ENCODE peak calls at places on chromosomes 4 and X, in ten cellular contexts. A is stomach, L is BJ, D is lung, T is adrenal gland, F is Panc1, B is lower lobe of right lung, H is endothelial cell of umbilical vein, N is dorsolateral prefrontal cortex, M is bronchial epithelial cell. Q is an unnamed sample.

GRCh38 chr4:2787230-2788100 is 5.4 kb upstream of the SH3BP2 start:
- DNase-seq in A (peak; percentile 35), L (no peak), D (no peak), T (peak; percentile 42), F (no peak), B (peak; percentile 64), H (no peak), N (peak; percentile 40), M (no peak), Q (no peak)

GRCh38 chrX:63503541-63503940 is 152.4 kb upstream of the SPIN4 start:
- DNase-seq in A (no peak), L (no peak), D (no peak), T (no peak), F (no peak), B (no peak), H (peak; percentile 1), N (no peak), M (no peak), Q (no peak)

GRCh38 chrX:123822965-123823364 is 36.9 kb upstream of the XIAP start:
- DNase-seq in A (no peak), L (no peak), D (no peak), T (no peak), F (no peak), B (no peak), H (no peak), N (no peak), M (no peak), Q (no peak)

GRCh38 chrX:120568047-120568446 is 7.3 kb upstream of the CUL4B start:
- DNase-seq in A (no peak), L (no peak), D (no peak), T (no peak), F (no peak), B (no peak), H (no peak), N (no peak), M (peak; percentile 66), Q (no peak)

GRCh38 chr4:20544645-20545044 is 155.6 kb upstream of the PACRGL start:
- DNase-seq in A (no peak), L (no peak), D (no peak), T (no peak), F (no peak), B (no peak), H (peak; percentile 74), N (no peak), M (peak; percentile 52), Q (no peak)

GRCh38 chr4:113276448-113277158 is 227.2 kb downstream of the ANK2 start:
- DNase-seq in A (no peak), L (no peak), D (no peak), T (no peak), F (no peak), B (no peak), H (no peak), N (no peak), M (no peak), Q (no peak)

GRCh38 chrX:10143071-10143983 is 13.4 kb upstream of the CLCN4 start:
- DNase-seq in A (no peak), L (no peak), D (no peak), T (no peak), F (no peak), B (no peak), H (no peak), N (no peak), M (no peak), Q (no peak)

GRCh38 chrX:80430826-80431501 is 10.7 kb downstream of the TENT5D start:
- DNase-seq in A (no peak), L (no peak), D (no peak), T (no peak), F (no peak), B (no peak), H (no peak), N (no peak), M (no peak), Q (no peak)

GRCh38 chr4:76311896-76312331 is 5.4 kb downstream of the STBD1 start:
- DNase-seq in A (no peak), L (no peak), D (no peak), T (no peak), F (no peak), B (no peak), H (no peak), N (no peak), M (no peak), Q (no peak)

GRCh38 chr4:36187723-36188333 is 56.5 kb downstream of the ARAP2 start:
- DNase-seq in A (no peak), L (no peak), D (no peak), T (no peak), F (peak; percentile 25), B (no peak), H (peak; percentile 1), N (no peak), M (peak; percentile 16), Q (no peak)

DNA sequence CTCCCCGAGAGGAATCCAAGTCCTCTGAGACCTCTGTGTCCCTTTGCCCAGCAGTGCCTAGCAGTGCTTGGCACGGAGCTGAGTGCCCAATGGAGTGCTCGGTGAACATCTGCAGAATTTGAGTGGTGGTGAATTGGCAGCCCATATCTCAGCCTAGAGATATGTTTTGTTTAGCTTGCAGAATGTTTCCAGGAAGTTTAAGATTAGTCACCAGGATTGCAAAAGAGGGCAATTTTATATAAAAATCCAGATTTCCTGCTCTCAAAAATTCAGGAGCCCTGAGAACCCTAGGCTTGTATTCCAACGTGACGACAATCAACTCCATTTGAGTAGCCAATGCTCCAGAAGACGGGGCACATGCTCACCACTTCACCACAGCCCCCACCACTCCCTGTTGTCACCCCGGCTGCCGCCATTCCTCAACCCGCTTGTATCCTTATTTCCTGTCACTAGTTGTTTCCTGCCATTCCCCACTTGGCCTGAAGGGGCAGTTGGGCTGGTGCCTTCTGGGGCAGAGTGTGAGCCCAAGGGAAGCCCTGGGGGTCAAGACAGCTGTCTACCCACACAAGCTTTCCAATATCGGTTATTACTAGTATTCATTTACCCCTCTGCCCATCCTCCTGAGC is 116.9 kb downstream of the EFNB1 start:
- DNase-seq in A (no peak), L (no peak), D (peak; percentile 29), T (peak; percentile 38), F (no peak), B (no peak), H (peak; percentile 54), N (no peak), M (peak; percentile 51), Q (no peak)
- TF ChIP-seq CTCF in A (no peak), L (peak; percentile 33), D (no peak), T (no peak), F (peak; percentile 32), B (peak; percentile 11), H (peak; percentile 41), N (peak; percentile 32), M (peak; percentile 28), Q (peak; percentile 27)

GRCh38 chr4:4852591-4853362 is 6.7 kb upstream of the MSX1 start:
- DNase-seq in A (peak; percentile 35), L (no peak), D (no peak), T (no peak), F (no peak), B (no peak), H (peak; percentile 22), N (no peak), M (peak; percentile 52), Q (peak; percentile 29)
- H3K27me3 ChIP-seq in A (peaks cover 100% of the 10 kb centered on the region), L (peaks cover 10% of the 10 kb centered on the region), D (peaks cover 4% of the 10 kb centered on the region), T (peaks cover 49% of the 10 kb centered on the region), F (no peaks in the 10 kb centered on the region), B (peaks cover 94% of the 10 kb centered on the region), H (peaks cover 49% of the 10 kb centered on the region), N (peaks cover 52% of the 10 kb centered on the region), M (peaks cover 43% of the 10 kb centered on the region), Q (peaks cover 71% of the 10 kb centered on the region)

DNA sequence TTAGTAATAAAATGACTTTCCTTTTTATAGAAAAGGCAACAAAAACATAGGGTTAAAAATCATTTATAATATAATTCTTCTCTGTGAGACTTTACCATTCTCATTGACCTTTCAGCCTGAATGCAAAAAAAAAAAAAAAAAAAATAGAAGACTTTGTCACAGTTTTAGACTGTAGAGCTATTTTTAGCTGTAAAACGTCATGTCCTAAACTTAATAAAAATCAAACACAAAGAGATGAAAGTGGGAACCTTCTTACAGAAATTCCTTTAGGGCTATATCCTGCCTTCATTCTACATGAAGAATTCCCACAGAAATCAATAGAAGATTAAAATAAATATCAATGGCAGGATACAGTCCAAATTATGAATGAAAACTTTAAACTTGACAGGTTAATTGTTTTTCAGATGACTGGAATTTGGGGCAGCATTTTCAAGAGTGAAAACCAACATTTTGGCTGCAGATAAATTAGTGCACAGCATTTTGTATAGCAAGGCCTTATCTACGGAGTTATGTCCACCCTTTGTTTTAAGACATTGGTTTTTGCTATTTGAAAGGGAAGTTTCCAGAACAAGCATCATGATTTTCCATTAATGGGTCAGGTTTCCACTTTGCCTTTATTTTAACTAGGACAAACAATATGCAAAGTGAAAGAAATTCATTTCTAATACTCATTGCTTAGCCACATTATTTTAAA is 219.5 kb downstream of the SPCS3 start:
- DNase-seq in A (no peak), L (no peak), D (no peak), T (no peak), F (no peak), B (no peak), H (no peak), N (no peak), M (no peak), Q (no peak)
- H3K4me3 ChIP-seq in A (no peak overlapping the region), L (no peak overlapping the region), D (no peak overlapping the region), T (no peak overlapping the region), F (no peak overlapping the region), B (no peak overlapping the region), H (no peak overlapping the region), N (no peak overlapping the region), M (no peak overlapping the region), Q (no peak overlapping the region)

GRCh38 chr4:181737744-181738143 is 505.5 kb upstream of the TENM3 start:
- DNase-seq in A (no peak), L (no peak), D (no peak), T (no peak), F (no peak), B (no peak), H (no peak), N (no peak), M (no peak), Q (no peak)

GRCh38 chr4:181728567-181728966 is 514.6 kb upstream of the TENM3 start:
- DNase-seq in A (no peak), L (no peak), D (no peak), T (no peak), F (no peak), B (no peak), H (no peak), N (no peak), M (peak; percentile 13), Q (no peak)

GRCh38 chr4:181731900-181732299 is 511.3 kb upstream of the TENM3 start:
- DNase-seq in A (no peak), L (no peak), D (no peak), T (no peak), F (no peak), B (no peak), H (no peak), N (no peak), M (no peak), Q (no peak)
- TF ChIP-seq CTCF in A (no peak), L (no peak), D (no peak), T (no peak), F (no peak), B (no peak), H (no peak), N (no peak), M (no peak), Q (no peak)

GRCh38 chrX:130775849-130776248 is 127.2 kb downstream of the ENOX2 start:
- DNase-seq in A (no peak), L (no peak), D (no peak), T (no peak), F (no peak), B (no peak), H (no peak), N (no peak), M (no peak), Q (no peak)
- H3K27me3 ChIP-seq in A (no peaks in the 10 kb centered on the region), L (no peaks in the 10 kb centered on the region), D (no peaks in the 10 kb centered on the region), T (no peaks in the 10 kb centered on the region), F (no peaks in the 10 kb centered on the region), B (no peaks in the 10 kb centered on the region), H (no peaks in the 10 kb centered on the region), N (peaks cover 35% of the 10 kb centered on the region), M (no peaks in the 10 kb centered on the region), Q (no peaks in the 10 kb centered on the region)

Q was measured in kidney epithelial cell.